ENCODE peak calls at places on chromosomes 11 and 22, in six cellular contexts. One of them, this sample, is unnamed. For H3K9me3, the result is how much of the 10 kb centered on the place peaks cover.

GRCh38 chr22:17119481-17120202 is 1.5 kb downstream of the TMEM121B start:
- DNase-seq in H9: peak
- DNase-seq in pancreas: no peak
- DNase-seq in neural progenitor cell: peak
- DNase-seq in OCI-LY7: no peak
- DNase-seq in cardiac muscle cell: no peak
- DNase-seq in this sample: no peak

GRCh38 chr11:133064152-133064877 is 468.0 kb downstream of the OPCML start:
- DNase-seq in H9: peak
- DNase-seq in pancreas: peak
- DNase-seq in neural progenitor cell: peak
- DNase-seq in OCI-LY7: no peak
- DNase-seq in cardiac muscle cell: peak
- DNase-seq in this sample: no peak

GRCh38 chr11:118622376-118623290 is 15.2 kb downstream of the PHLDB1 start:
- DNase-seq in H9: no peak
- DNase-seq in pancreas: no peak
- DNase-seq in neural progenitor cell: peak
- DNase-seq in OCI-LY7: no peak
- DNase-seq in cardiac muscle cell: peak
- DNase-seq in this sample: no peak

GRCh38 chr11:36672815-36673450 is 74.9 kb upstream of the RAG2 start:
- DNase-seq in H9: no peak
- DNase-seq in pancreas: no peak
- DNase-seq in neural progenitor cell: peak
- DNase-seq in OCI-LY7: peak
- DNase-seq in cardiac muscle cell: peak
- DNase-seq in this sample: no peak

GRCh38 chr11:5689551-5689983 is at the start of gene TRIM22:
- DNase-seq in H9: peak
- DNase-seq in pancreas: peak
- DNase-seq in neural progenitor cell: peak
- DNase-seq in OCI-LY7: peak
- DNase-seq in cardiac muscle cell: no peak
- DNase-seq in this sample: peak

GRCh38 chr22:19139974-19140373 is 4.5 kb downstream of the ESS2 start:
- DNase-seq in H9: no peak
- DNase-seq in pancreas: no peak
- DNase-seq in neural progenitor cell: no peak
- DNase-seq in OCI-LY7: no peak
- DNase-seq in cardiac muscle cell: no peak
- DNase-seq in this sample: no peak

GRCh38 chr11:92511522-92512203 is 287.0 kb downstream of the FAT3 start:
- DNase-seq in H9: no peak
- DNase-seq in pancreas: no peak
- DNase-seq in neural progenitor cell: peak
- DNase-seq in OCI-LY7: no peak
- DNase-seq in cardiac muscle cell: no peak
- DNase-seq in this sample: no peak

GRCh38 chr22:37571258-37571991 is 8.5 kb downstream of the LGALS2 start:
- DNase-seq in H9: no peak
- DNase-seq in pancreas: no peak
- DNase-seq in neural progenitor cell: no peak
- DNase-seq in OCI-LY7: no peak
- DNase-seq in cardiac muscle cell: no peak
- DNase-seq in this sample: no peak

GRCh38 chr11:132278801-132279574 is 908.6 kb downstream of the NTM start:
- DNase-seq in H9: no peak
- DNase-seq in pancreas: no peak
- DNase-seq in neural progenitor cell: peak
- DNase-seq in OCI-LY7: peak
- DNase-seq in cardiac muscle cell: no peak
- DNase-seq in this sample: no peak

GRCh38 chr22:42856179-42856864 is 751 bp downstream of the ARFGAP3 start:
- DNase-seq in H9: no peak
- DNase-seq in pancreas: peak
- DNase-seq in neural progenitor cell: peak
- DNase-seq in OCI-LY7: peak
- DNase-seq in cardiac muscle cell: peak
- DNase-seq in this sample: peak

GRCh38 chr11:118552341-118552740 is 13.4 kb downstream of the IFT46 start:
- DNase-seq in H9: no peak
- DNase-seq in pancreas: no peak
- DNase-seq in neural progenitor cell: no peak
- DNase-seq in OCI-LY7: no peak
- DNase-seq in cardiac muscle cell: no peak
- DNase-seq in this sample: no peak

GRCh38 chr22:46586531-46587011 is 33.6 kb upstream of the GRAMD4 start:
- DNase-seq in H9: peak
- DNase-seq in pancreas: no peak
- DNase-seq in neural progenitor cell: no peak
- DNase-seq in OCI-LY7: no peak
- DNase-seq in cardiac muscle cell: no peak
- DNase-seq in this sample: no peak

GRCh38 chr22:17921871-17922821 is 102.2 kb downstream of the MICAL3 start:
- DNase-seq in H9: peak
- DNase-seq in pancreas: no peak
- DNase-seq in neural progenitor cell: peak
- DNase-seq in OCI-LY7: no peak
- DNase-seq in cardiac muscle cell: peak
- DNase-seq in this sample: no peak

GRCh38 chr22:32967285-32968101 is 90.7 kb downstream of the SYN3 start:
- DNase-seq in H9: no peak
- DNase-seq in pancreas: no peak
- DNase-seq in neural progenitor cell: no peak
- DNase-seq in OCI-LY7: no peak
- DNase-seq in cardiac muscle cell: no peak
- DNase-seq in this sample: no peak

GRCh38 chr11:86346513-86346912 is 28.2 kb upstream of the CCDC81 start:
- DNase-seq in H9: no peak
- DNase-seq in pancreas: no peak
- DNase-seq in neural progenitor cell: peak
- DNase-seq in OCI-LY7: no peak
- DNase-seq in cardiac muscle cell: no peak
- DNase-seq in this sample: no peak

GRCh38 chr11:92762175-92762574 is 207.3 kb upstream of the MTNR1B start:
- DNase-seq in H9: no peak
- DNase-seq in pancreas: no peak
- DNase-seq in neural progenitor cell: no peak
- DNase-seq in OCI-LY7: no peak
- DNase-seq in cardiac muscle cell: no peak
- DNase-seq in this sample: no peak

GRCh38 chr11:58006940-58007339 is 16.7 kb upstream of the OR9Q1 start:
- DNase-seq in H9: no peak
- DNase-seq in pancreas: no peak
- DNase-seq in neural progenitor cell: no peak
- DNase-seq in OCI-LY7: no peak
- DNase-seq in cardiac muscle cell: no peak
- DNase-seq in this sample: no peak

GRCh38 chr22:41620646-41621098 is at the start of gene DESI1:
- DNase-seq in H9: no peak
- DNase-seq in pancreas: no peak
- DNase-seq in neural progenitor cell: no peak
- DNase-seq in OCI-LY7: no peak
- DNase-seq in cardiac muscle cell: no peak
- DNase-seq in this sample: no peak

GRCh38 chr22:37759281-37759680 is 48.5 kb upstream of the GCAT start:
- DNase-seq in H9: no peak
- DNase-seq in pancreas: no peak
- DNase-seq in neural progenitor cell: no peak
- DNase-seq in OCI-LY7: no peak
- DNase-seq in cardiac muscle cell: no peak
- DNase-seq in this sample: no peak

GRCh38 chr11:46326813-46327416 is 20.3 kb upstream of the DGKZ start:
- DNase-seq in H9: no peak
- DNase-seq in pancreas: no peak
- DNase-seq in neural progenitor cell: no peak
- DNase-seq in OCI-LY7: no peak
- DNase-seq in cardiac muscle cell: no peak
- DNase-seq in this sample: no peak

GRCh38 chr11:82818399-82819043 is 81.7 kb downstream of the PRCP start:
- DNase-seq in H9: no peak
- DNase-seq in pancreas: no peak
- DNase-seq in neural progenitor cell: no peak
- DNase-seq in OCI-LY7: no peak
- DNase-seq in cardiac muscle cell: no peak
- DNase-seq in this sample: no peak

GRCh38 chr11:62976109-62976508 is 8.7 kb downstream of the SLC22A6 start:
- DNase-seq in H9: no peak
- DNase-seq in pancreas: no peak
- DNase-seq in neural progenitor cell: no peak
- DNase-seq in OCI-LY7: peak
- DNase-seq in cardiac muscle cell: no peak
- DNase-seq in this sample: no peak

GRCh38 chr11:62980133-62980760 is 4.5 kb downstream of the SLC22A6 start:
- DNase-seq in H9: no peak
- DNase-seq in pancreas: no peak
- DNase-seq in neural progenitor cell: peak
- DNase-seq in OCI-LY7: no peak
- DNase-seq in cardiac muscle cell: peak
- DNase-seq in this sample: no peak

GRCh38 chr11:62974848-62975522 is 9.8 kb downstream of the SLC22A6 start:
- DNase-seq in H9: peak
- DNase-seq in pancreas: peak
- DNase-seq in neural progenitor cell: peak
- DNase-seq in OCI-LY7: peak
- DNase-seq in cardiac muscle cell: peak
- DNase-seq in this sample: no peak
- TF ChIP-seq CTCF in H9: peak
- TF ChIP-seq CTCF in pancreas: peak
- TF ChIP-seq CTCF in neural progenitor cell: peak
- TF ChIP-seq CTCF in OCI-LY7: peak
- TF ChIP-seq CTCF in cardiac muscle cell: peak
- TF ChIP-seq CTCF in this sample: no peak

DNA sequence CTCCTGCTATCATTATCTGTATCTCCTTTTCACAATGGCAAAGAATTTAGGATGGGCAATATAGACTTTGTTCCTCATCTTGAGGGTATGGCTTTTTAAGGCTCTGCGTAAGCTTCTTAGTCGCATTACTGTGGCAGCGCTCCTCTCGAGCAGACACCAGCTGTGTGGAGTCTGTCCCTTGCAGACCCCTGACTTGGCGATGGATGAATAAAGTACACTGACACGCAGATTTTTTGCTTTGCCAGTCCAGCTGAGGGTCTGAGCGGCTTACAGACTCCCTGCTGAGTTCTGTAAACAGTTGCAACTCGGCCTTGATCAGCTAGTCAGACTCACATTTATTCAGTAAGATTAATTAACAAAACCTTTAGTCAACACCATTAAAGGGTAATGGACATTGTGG is 390.0 kb upstream of the CNTN5 start:
- DNase-seq in H9: no peak
- DNase-seq in pancreas: no peak
- DNase-seq in neural progenitor cell: peak
- DNase-seq in OCI-LY7: no peak
- DNase-seq in cardiac muscle cell: no peak
- DNase-seq in this sample: no peak
- H3K9me3 ChIP-seq in H9: under half
- H3K9me3 ChIP-seq in pancreas: under half
- H3K9me3 ChIP-seq in neural progenitor cell: under half
- H3K9me3 ChIP-seq in OCI-LY7: under half
- H3K9me3 ChIP-seq in cardiac muscle cell: under half
- H3K9me3 ChIP-seq in this sample: under half

GRCh38 chr11:101323997-101324396 is 194.4 kb upstream of the PGR start:
- DNase-seq in H9: peak
- DNase-seq in pancreas: no peak
- DNase-seq in neural progenitor cell: peak
- DNase-seq in OCI-LY7: no peak
- DNase-seq in cardiac muscle cell: peak
- DNase-seq in this sample: no peak
- TF ChIP-seq CTCF in H9: peak
- TF ChIP-seq CTCF in pancreas: no peak
- TF ChIP-seq CTCF in neural progenitor cell: peak
- TF ChIP-seq CTCF in OCI-LY7: peak
- TF ChIP-seq CTCF in cardiac muscle cell: peak
- TF ChIP-seq CTCF in this sample: no peak

GRCh38 chr22:49549256-49549655 is 278.4 kb downstream of the BRD1 start:
- DNase-seq in H9: no peak
- DNase-seq in pancreas: no peak
- DNase-seq in neural progenitor cell: no peak
- DNase-seq in OCI-LY7: no peak
- DNase-seq in cardiac muscle cell: no peak
- DNase-seq in this sample: no peak

GRCh38 chr22:49549851-49550430 is 277.7 kb downstream of the BRD1 start:
- DNase-seq in H9: no peak
- DNase-seq in pancreas: no peak
- DNase-seq in neural progenitor cell: no peak
- DNase-seq in OCI-LY7: no peak
- DNase-seq in cardiac muscle cell: no peak
- DNase-seq in this sample: no peak

GRCh38 chr22:49547751-49548239 is 279.9 kb downstream of the BRD1 start:
- DNase-seq in H9: no peak
- DNase-seq in pancreas: no peak
- DNase-seq in neural progenitor cell: no peak
- DNase-seq in OCI-LY7: no peak
- DNase-seq in cardiac muscle cell: no peak
- DNase-seq in this sample: no peak

GRCh38 chr22:49546811-49547585 is 280.7 kb downstream of the BRD1 start:
- DNase-seq in H9: no peak
- DNase-seq in pancreas: no peak
- DNase-seq in neural progenitor cell: no peak
- DNase-seq in OCI-LY7: no peak
- DNase-seq in cardiac muscle cell: no peak
- DNase-seq in this sample: no peak

DNA sequence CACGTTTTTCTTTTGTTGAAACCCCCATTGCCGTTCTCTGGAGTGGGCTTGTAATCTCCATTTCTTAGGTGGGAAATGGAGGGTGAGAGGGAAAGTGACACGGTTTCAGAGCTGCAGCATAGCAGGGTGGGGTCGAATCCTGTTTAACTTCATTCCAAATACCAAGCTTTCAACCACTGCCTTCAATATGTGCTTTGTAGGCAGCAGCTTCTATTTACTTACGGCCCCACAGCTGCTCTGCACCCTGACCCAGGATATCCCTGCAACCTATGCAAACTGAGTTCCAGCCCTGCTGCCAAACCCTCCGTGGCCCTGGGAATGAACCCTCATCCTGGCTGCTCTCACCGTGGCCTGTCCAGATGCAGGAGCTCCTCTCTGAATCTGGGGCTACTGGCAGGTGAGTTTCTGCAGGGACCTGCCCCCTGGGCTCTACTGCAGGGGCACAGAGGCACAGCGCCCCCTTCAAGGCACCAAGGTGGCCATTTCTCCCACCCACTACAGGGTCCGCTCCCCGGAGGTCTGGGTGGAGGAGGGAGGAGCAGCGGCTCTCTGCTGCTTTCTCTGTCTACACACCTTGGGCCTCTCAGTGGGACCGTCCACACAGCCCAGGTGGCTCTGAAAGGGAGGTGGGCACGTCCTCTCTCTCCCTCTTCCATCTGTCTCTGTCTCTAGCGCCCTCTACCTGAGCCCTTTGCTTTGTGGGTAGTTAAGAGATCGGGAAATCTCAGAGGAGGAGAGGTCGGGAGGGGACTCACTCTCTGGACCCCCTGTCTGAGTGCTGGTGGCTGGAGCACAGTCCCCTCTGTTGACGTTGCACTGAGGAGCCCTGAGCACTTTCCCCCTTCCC is 279.1 kb downstream of the BRD1 start:
- DNase-seq in H9: peak
- DNase-seq in pancreas: no peak
- DNase-seq in neural progenitor cell: peak
- DNase-seq in OCI-LY7: no peak
- DNase-seq in cardiac muscle cell: no peak
- DNase-seq in this sample: no peak
- H3K9me3 ChIP-seq in H9: under half
- H3K9me3 ChIP-seq in pancreas: under half
- H3K9me3 ChIP-seq in neural progenitor cell: under half
- H3K9me3 ChIP-seq in OCI-LY7: under half
- H3K9me3 ChIP-seq in cardiac muscle cell: under half
- H3K9me3 ChIP-seq in this sample: under half

This sample was measured in CD8-positive, alpha-beta T cell.